ENCODE peak calls at places on chromosomes 16 and 17, in six cellular contexts. J is progenitor cell of endocrine pancreas; E is heart right ventricle; M is GM12865; H is adrenal gland; N is CD8-positive, alpha-beta T cell. D is an unnamed sample.

GRCh38 chr17:65985571-65985970 is 206.4 kb downstream of the CEP112 start:
- DNase-seq in E (no peak), M (no peak), N (no peak), J (no peak), H (no peak), D (no peak)

GRCh38 chr16:22098538-22099255 is 6.4 kb downstream of the VWA3A start:
- DNase-seq in M (peak; percentile 66), J (no peak), E (no peak), H (no peak), N (no peak), D (no peak)

GRCh38 chr16:53055603-53056527 is 1.1 kb downstream of the CHD9 start:
- DNase-seq in J (no peak), N (no peak), M (peak; percentile 71), E (no peak), H (peak; percentile 80), D (no peak)

GRCh38 chr16:85612191-85612800 is 826 bp upstream of the GSE1 start:
- DNase-seq in H (peak; percentile 93), J (no peak), E (peak; percentile 78), M (peak; percentile 44), N (peak; percentile 17), D (no peak)

GRCh38 chr17:19753049-19753444 is 4.9 kb upstream of the ALDH3A1 start:
- DNase-seq in J (no peak), H (peak; percentile 90), N (no peak), M (no peak), E (peak; percentile 64), D (no peak)

GRCh38 chr16:55021595-55022475 is 91.2 kb downstream of the IRX5 start:
- DNase-seq in N (no peak), M (peak; percentile 5), H (no peak), J (no peak), E (no peak), D (no peak)

GRCh38 chr16:27973678-27974077 is 89.8 kb downstream of the GSG1L start:
- DNase-seq in E (no peak), M (peak; percentile 15), H (no peak), N (no peak), J (no peak), D (no peak)

GRCh38 chr17:80109713-80110446 is 8.5 kb downstream of the GAA start:
- DNase-seq in M (no peak), N (no peak), H (no peak), J (no peak), E (no peak), D (no peak)

GRCh38 chr16:10694306-10694705 is 424 bp downstream of the TEKT5 start:
- DNase-seq in H (no peak), E (no peak), M (no peak), N (no peak), J (no peak), D (no peak)

GRCh38 chr16:89629827-89630610 is 16.6 kb downstream of the DPEP1 start:
- DNase-seq in N (no peak), H (no peak), E (no peak), M (peak; percentile 32), J (no peak), D (no peak)

GRCh38 chr16:19898924-19899604 is 14.4 kb upstream of the GPRC5B start:
- DNase-seq in H (peak; percentile 76), E (no peak), J (peak; percentile 29), M (peak; percentile 63), N (peak; percentile 22), D (peak; percentile 75)

GRCh38 chr16:30600215-30600614 is 10.0 kb downstream of the ZNF689 start:
- DNase-seq in J (no peak), N (no peak), M (no peak), H (no peak), E (no peak), D (no peak)

GRCh38 chr16:23952128-23953041 is 116.6 kb downstream of the PRKCB start:
- DNase-seq in E (no peak), M (no peak), H (no peak), N (peak; percentile 54), J (no peak), D (no peak)

GRCh38 chr17:1087381-1088241 is 90.7 kb downstream of the TIMM22 start:
- DNase-seq in H (peak; percentile 95), M (no peak), J (peak; percentile 31), E (peak; percentile 74), N (no peak), D (peak; percentile 22)

GRCh38 chr17:51372345-51373004 is 112.1 kb downstream of the UTP18 start:
- DNase-seq in N (no peak), E (no peak), J (no peak), H (peak; percentile 61), M (peak; percentile 91), D (peak; percentile 16)

GRCh38 chr17:58936295-58936694 is 170.4 kb downstream of the TRIM37 start:
- DNase-seq in J (no peak), N (no peak), H (no peak), E (no peak), M (no peak), D (no peak)

GRCh38 chr17:29613371-29613837 is 9.3 kb downstream of the CORO6 start:
- DNase-seq in H (peak; percentile 98), N (peak; percentile 97), M (peak; percentile 88), E (peak; percentile 98), J (peak; percentile 88), D (peak; percentile 96)

GRCh38 chr16:72179592-72179991 is 7.6 kb upstream of the PMFBP1 start:
- DNase-seq in J (no peak), M (no peak), N (no peak), H (no peak), E (no peak), D (no peak)

GRCh38 chr17:45702666-45703266 is 81.4 kb upstream of the CRHR1 start:
- DNase-seq in E (no peak), N (no peak), M (no peak), J (no peak), H (no peak), D (no peak)

GRCh38 chr16:87056083-87056482 is 261.1 kb downstream of the C16orf95 start:
- DNase-seq in H (no peak), E (no peak), J (no peak), N (no peak), M (no peak), D (no peak)
- TF ChIP-seq CTCF in H (no peak), E (peak; percentile 39), J (no peak), N (no peak), M (no peak), D (no peak)

GRCh38 chr17:73192219-73192893 is 499 bp upstream of the COG1 start:
- DNase-seq in H (peak; percentile 78), N (peak; percentile 62), J (peak; percentile 52), E (peak; percentile 73), M (peak; percentile 80), D (peak; percentile 61)

GRCh38 chr17:73188011-73188410 is 4.8 kb upstream of the COG1 start:
- DNase-seq in N (no peak), H (no peak), E (no peak), J (no peak), M (no peak), D (no peak)

GRCh38 chr17:73187203-73187769 is 5.6 kb upstream of the COG1 start:
- DNase-seq in E (no peak), M (no peak), H (no peak), J (no peak), N (no peak), D (no peak)

GRCh38 chr17:73191443-73192218 is 1.2 kb upstream of the COG1 start:
- DNase-seq in N (peak; percentile 69), J (no peak), E (peak; percentile 55), H (peak; percentile 92), M (peak; percentile 86), D (peak; percentile 64)

DNA sequence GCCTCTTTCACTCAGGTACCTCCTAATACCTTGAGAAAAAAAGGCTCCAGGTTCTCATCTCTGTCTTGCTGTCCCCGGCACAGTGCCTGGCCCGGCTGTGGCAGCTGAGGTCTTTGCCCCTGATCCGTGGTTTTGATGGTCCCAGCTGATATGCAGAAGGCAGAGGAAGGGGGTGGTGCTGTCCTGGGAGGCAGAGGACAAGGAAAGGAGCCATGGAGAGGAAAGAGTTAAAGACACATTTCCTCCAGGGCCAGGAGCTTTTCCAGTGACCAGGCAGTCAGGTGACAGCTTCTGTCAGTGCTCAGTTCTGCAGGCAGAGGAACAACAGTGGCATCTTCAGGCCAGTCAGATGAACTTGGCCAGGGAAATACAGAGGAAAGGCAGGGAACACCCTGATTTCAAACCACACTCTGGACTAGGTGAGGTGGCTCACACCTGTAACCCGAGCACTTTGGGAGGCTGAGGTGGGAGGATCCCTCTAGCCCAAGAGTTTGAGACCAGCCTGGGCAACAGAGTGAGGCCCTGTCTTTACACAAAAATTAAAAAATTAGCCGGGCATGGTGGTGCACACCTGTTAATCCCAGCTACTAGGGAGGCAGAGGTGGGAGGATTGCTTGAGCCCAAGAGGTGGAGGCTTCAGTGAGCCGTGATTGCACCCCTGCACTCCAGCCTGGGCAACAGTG is 3.3 kb upstream of the COG1 start:
- DNase-seq in H (peak; percentile 85), J (no peak), N (no peak), E (no peak), M (peak; percentile 38), D (peak; percentile 11)
- TF ChIP-seq CTCF in H (peak; percentile 52), J (peak; percentile 56), N (no peak), E (peak; percentile 60), M (peak; percentile 57), D (peak; percentile 70)

GRCh38 chr17:73013299-73013698 is 79.2 kb downstream of the SLC39A11 start:
- DNase-seq in N (no peak), H (no peak), E (no peak), M (peak; percentile 14), J (no peak), D (no peak)

GRCh38 chr17:73007447-73007846 is 85.0 kb downstream of the SLC39A11 start:
- DNase-seq in J (no peak), E (no peak), N (no peak), H (no peak), M (no peak), D (no peak)

GRCh38 chr17:73013816-73014663 is 78.4 kb downstream of the SLC39A11 start:
- DNase-seq in E (no peak), H (no peak), J (no peak), N (no peak), M (no peak), D (no peak)

GRCh38 chr17:73010414-73010813 is 82.1 kb downstream of the SLC39A11 start:
- DNase-seq in E (no peak), M (no peak), N (no peak), H (no peak), J (no peak), D (no peak)

GRCh38 chr17:73011016-73011486 is 81.4 kb downstream of the SLC39A11 start:
- DNase-seq in N (no peak), E (no peak), H (no peak), J (no peak), M (no peak), D (no peak)
- TF ChIP-seq CTCF in N (no peak), E (no peak), H (no peak), J (no peak), M (no peak), D (no peak)

GRCh38 chr17:72587773-72588511 is 467.1 kb downstream of the SOX9 start:
- DNase-seq in H (no peak), N (no peak), M (peak; percentile 56), E (no peak), J (no peak), D (no peak)
- TF ChIP-seq CTCF in H (no peak), N (no peak), M (no peak), E (no peak), J (peak; percentile 30), D (peak; percentile 32)